ENCODE peak calls at places on chromosomes 5 and 9, in four cellular contexts. N is NCI-H69, E is KBM-7, R is epithelial cell of proximal tubule. B is an unnamed sample.

GRCh38 chr9:75604661-75605060 is 285.8 kb upstream of the PCSK5 start:
- DNase-seq in N (no peak), E (peak; percentile 61), R (no peak), B (no peak)

GRCh38 chr9:89802809-89803355 is 198.1 kb downstream of the GADD45G start:
- DNase-seq in N (peak; percentile 44), E (no peak), R (no peak), B (no peak)

GRCh38 chr5:171477101-171477500 is 57.7 kb downstream of the FGF18 start:
- DNase-seq in N (no peak), E (no peak), R (no peak), B (peak; percentile 88)

GRCh38 chr5:147072591-147072990 is 162.2 kb upstream of the STK32A start:
- DNase-seq in N (peak; percentile 86), E (no peak), R (no peak), B (no peak)

GRCh38 chr5:139635606-139636206 is 12.4 kb upstream of the CXXC5 start:
- DNase-seq in N (peak; percentile 92), E (peak; percentile 75), R (no peak), B (peak; percentile 75)

GRCh38 chr5:95631991-95632675 is 12.2 kb downstream of the GPR150 start:
- DNase-seq in N (no peak), E (peak; percentile 51), R (peak; percentile 47), B (peak; percentile 84)

GRCh38 chr5:54785729-54786548 is 199.5 kb downstream of the ESM1 start:
- DNase-seq in N (peak; percentile 26), E (peak; percentile 26), R (no peak), B (peak; percentile 58)

GRCh38 chr9:95313010-95313498 is 4.5 kb downstream of the FANCC start:
- DNase-seq in N (peak; percentile 100), E (no peak), R (peak; percentile 32), B (peak; percentile 42)

GRCh38 chr9:1939926-1940368 is 75.2 kb upstream of the SMARCA2 start:
- DNase-seq in N (peak; percentile 64), E (peak; percentile 40), R (peak; percentile 1), B (peak; percentile 25)

GRCh38 chr9:119137479-119137878 is 231.8 kb downstream of the BRINP1 start:
- DNase-seq in N (no peak), E (no peak), R (no peak), B (no peak)

GRCh38 chr9:37575921-37576721 is at the start of gene FBXO10:
- DNase-seq in N (peak; percentile 94), E (no peak), R (no peak), B (peak; percentile 68)

GRCh38 chr9:132754236-132754635 is 84.0 kb downstream of the GTF3C4 start:
- DNase-seq in N (no peak), E (no peak), R (no peak), B (no peak)

GRCh38 chr5:96537386-96537785 is 104.3 kb upstream of the PCSK1 start:
- DNase-seq in N (peak; percentile 22), E (peak; percentile 21), R (no peak), B (no peak)

GRCh38 chr5:98750693-98751092 is 22.8 kb upstream of the RGMB start:
- DNase-seq in N (peak; percentile 58), E (peak; percentile 57), R (no peak), B (no peak)

GRCh38 chr5:153513171-153513570 is 22.7 kb downstream of the GRIA1 start:
- DNase-seq in N (peak; percentile 61), E (no peak), R (no peak), B (no peak)

GRCh38 chr5:132223861-132224260 is 3.8 kb downstream of the P4HA2 start:
- DNase-seq in N (no peak), E (no peak), R (no peak), B (no peak)

GRCh38 chr5:115549154-115549553 is 4.6 kb upstream of the FEM1C start:
- DNase-seq in N (peak; percentile 67), E (peak; percentile 69), R (no peak), B (peak; percentile 57)

GRCh38 chr9:138057726-138058125 is 180.1 kb downstream of the CACNA1B start:
- DNase-seq in N (no peak), E (no peak), R (no peak), B (no peak)

GRCh38 chr9:116233160-116233530 is 79.6 kb downstream of the PAPPA start:
- DNase-seq in N (no peak), E (no peak), R (no peak), B (no peak)

GRCh38 chr5:61304611-61305369 is 27.3 kb upstream of the ZSWIM6 start:
- DNase-seq in N (peak; percentile 63), E (no peak), R (no peak), B (peak; percentile 25)

GRCh38 chr5:126100767-126101166 is 322.4 kb upstream of the GRAMD2B start:
- DNase-seq in N (no peak), E (peak; percentile 3), R (no peak), B (no peak)

GRCh38 chr9:89793551-89793950 is 188.7 kb downstream of the GADD45G start:
- DNase-seq in N (no peak), E (no peak), R (no peak), B (no peak)

GRCh38 chr5:155282503-155283107 is 269.1 kb downstream of the KIF4B start:
- DNase-seq in N (peak; percentile 20), E (no peak), R (no peak), B (no peak)

GRCh38 chr5:155127552-155127951 is 114.0 kb downstream of the KIF4B start:
- DNase-seq in N (no peak), E (no peak), R (no peak), B (no peak)

GRCh38 chr5:79563247-79563590 is 49.0 kb upstream of the TENT2 start:
- DNase-seq in N (no peak), E (no peak), R (no peak), B (no peak)